ENCODE peak calls at places on chromosomes 11 and 22, in six cellular contexts. R is transverse colon; X is Caki2; G is stimulated activated CD8-positive, alpha-beta memory T cell treated with anti-CD3 and anti-CD28 coated beads, Interleukin-15, amount 100 ng/mL, for 1 hour; Q is activated T-cell treated with anti-CD3 and anti-CD28 coated beads, Interleukin-2, amount 50 U/mL, for 48 hours; J is fibroblast of pulmonary artery. K is an unnamed sample.

GRCh38 chr11:12122083-12122482 is 11.7 kb downstream of the MICAL2 start:
- DNase-seq in R (no peak), X (no peak), G (no peak), Q (peak), J (peak), K (no peak)

GRCh38 chr11:36753960-36754359 is 155.9 kb upstream of the RAG2 start:
- DNase-seq in R (no peak), X (no peak), G (no peak), Q (no peak), J (no peak), K (no peak)

GRCh38 chr11:31823372-31824371 is 12.6 kb upstream of the PAX6 start:
- DNase-seq in R (no peak), X (no peak), G (no peak), Q (peak), J (no peak), K (no peak)

GRCh38 chr22:37768273-37768672 is 39.5 kb upstream of the GCAT start:
- DNase-seq in R (no peak), X (no peak), G (no peak), Q (no peak), J (no peak), K (no peak)

GRCh38 chr22:20155330-20156041 is 4.6 kb upstream of the CCDC188 start:
- DNase-seq in R (no peak), X (no peak), G (no peak), Q (no peak), J (peak), K (no peak)

GRCh38 chr11:60767388-60767811 is 10.7 kb downstream of the MS4A15 start:
- DNase-seq in R (no peak), X (no peak), G (no peak), Q (peak), J (no peak), K (no peak)

GRCh38 chr11:119990306-119991021 is 147.4 kb downstream of the TRIM29 start:
- DNase-seq in R (no peak), X (no peak), G (no peak), Q (no peak), J (no peak), K (no peak)

GRCh38 chr11:27907534-27907933 is 200.4 kb downstream of the KIF18A start:
- DNase-seq in R (no peak), X (no peak), G (no peak), Q (no peak), J (no peak), K (no peak)

GRCh38 chr11:112249871-112250590 is 10.6 kb downstream of the PLET1 start:
- DNase-seq in R (no peak), X (no peak), G (no peak), Q (no peak), J (no peak), K (no peak)

GRCh38 chr11:11987503-11988022 is 20.9 kb downstream of the DKK3 start:
- DNase-seq in R (no peak), X (peak), G (no peak), Q (peak), J (peak), K (no peak)

GRCh38 chr22:27792452-27793165 is 8.9 kb downstream of the MN1 start:
- DNase-seq in R (no peak), X (no peak), G (no peak), Q (no peak), J (no peak), K (no peak)

GRCh38 chr11:126363706-126364245 is 8.3 kb downstream of the ST3GAL4 start:
- DNase-seq in R (no peak), X (no peak), G (no peak), Q (no peak), J (no peak), K (no peak)

GRCh38 chr22:43077121-43077877 is 11.9 kb downstream of the TTLL1 start:
- DNase-seq in R (peak), X (no peak), G (no peak), Q (no peak), J (no peak), K (no peak)

GRCh38 chr22:35219012-35219411 is 38.3 kb upstream of the HMGXB4 start:
- DNase-seq in R (no peak), X (peak), G (no peak), Q (no peak), J (peak), K (no peak)

GRCh38 chr22:47686594-47687363 is 924.3 kb downstream of the TBC1D22A start:
- DNase-seq in R (no peak), X (no peak), G (no peak), Q (no peak), J (no peak), K (no peak)

GRCh38 chr11:9362393-9362863 is 22.0 kb upstream of the IPO7 start:
- DNase-seq in R (no peak), X (no peak), G (no peak), Q (peak), J (no peak), K (no peak)

GRCh38 chr22:19823191-19823590 is 31.5 kb downstream of the GNB1L start:
- DNase-seq in R (no peak), X (no peak), G (no peak), Q (no peak), J (no peak), K (no peak)

GRCh38 chr11:64879226-64879900 is 942 bp upstream of the EHD1 start:
- DNase-seq in R (peak), X (no peak), G (no peak), Q (peak), J (no peak), K (no peak)

GRCh38 chr11:22752908-22753310 is 76.7 kb downstream of the SVIP start:
- DNase-seq in R (no peak), X (no peak), G (no peak), Q (no peak), J (no peak), K (no peak)

GRCh38 chr11:117328414-117329010 is 858 bp downstream of the CEP164 start:
- DNase-seq in R (peak), X (no peak), G (no peak), Q (no peak), J (peak), K (no peak)

GRCh38 chr11:30016588-30017363 is at the start of gene KCNA4:
- DNase-seq in R (no peak), X (no peak), G (no peak), Q (peak), J (peak), K (no peak)

GRCh38 chr11:1153951-1154487 is 3.7 kb upstream of the MUC5AC start:
- DNase-seq in R (peak), X (peak), G (no peak), Q (no peak), J (peak), K (peak)

GRCh38 chr22:38314992-38315800 is 2.0 kb downstream of the CSNK1E start:
- DNase-seq in R (peak), X (no peak), G (no peak), Q (no peak), J (no peak), K (no peak)

GRCh38 chr11:103903621-103904323 is 132.7 kb upstream of the DDI1 start:
- DNase-seq in R (no peak), X (no peak), G (no peak), Q (no peak), J (no peak), K (no peak)

GRCh38 chr11:85961930-85962363 is 106.8 kb downstream of the CCDC83 start:
- DNase-seq in R (no peak), X (no peak), G (no peak), Q (no peak), J (peak), K (no peak)

GRCh38 chr11:6095798-6096197 is 11.7 kb upstream of the OR56B4 start:
- DNase-seq in R (no peak), X (no peak), G (no peak), Q (no peak), J (no peak), K (no peak)

GRCh38 chr11:35364101-35364780 is 55.1 kb downstream of the SLC1A2 start:
- DNase-seq in R (peak), X (peak), G (no peak), Q (no peak), J (peak), K (no peak)

GRCh38 chr11:353315-353857 is 15.9 kb upstream of the B4GALNT4 start:
- DNase-seq in R (peak), X (no peak), G (no peak), Q (no peak), J (peak), K (no peak)

GRCh38 chr11:37721485-37721884 is 1123.4 kb upstream of the RAG2 start:
- DNase-seq in R (no peak), X (no peak), G (no peak), Q (no peak), J (peak), K (no peak)

GRCh38 chr11:34610324-34611041 is 10.4 kb upstream of the EHF start:
- DNase-seq in R (no peak), X (no peak), G (no peak), Q (no peak), J (no peak), K (no peak)

K was measured in natural killer cell.